ENCODE peak calls at places on chromosomes 13 and 19, in seven cellular contexts. N, C, Z, E, D, O and T are unnamed samples.

GRCh38 chr13:43237616-43238015 is 214.2 kb downstream of the DNAJC15 start:
- DNase-seq in N (no peak), E (peak; percentile 61), C (no peak), Z (no peak), D (no peak), O (no peak), T (no peak)

GRCh38 chr19:39705578-39706188 is 1.4 kb downstream of the LGALS14 start:
- DNase-seq in O (no peak), N (no peak), E (no peak), D (no peak), Z (no peak), C (no peak), T (no peak)

GRCh38 chr13:106520205-106521004 is 15.1 kb downstream of the EFNB2 start:
- DNase-seq in Z (peak; percentile 16), C (no peak), N (no peak), D (no peak), O (no peak), E (peak; percentile 77), T (no peak)

GRCh38 chr13:100506600-100507422 is 81.8 kb downstream of the GGACT start:
- DNase-seq in N (no peak), C (no peak), Z (no peak), D (no peak), O (no peak), E (no peak), T (no peak)

GRCh38 chr19:10976200-10976892 is 15.5 kb downstream of the SMARCA4 start:
- DNase-seq in N (no peak), D (no peak), E (no peak), Z (no peak), C (no peak), O (no peak), T (no peak)

GRCh38 chr13:20567881-20568528 is 1.0 kb downstream of the IFT88 start:
- DNase-seq in D (no peak), E (no peak), O (no peak), N (no peak), Z (peak; percentile 6), C (no peak), T (no peak)

GRCh38 chr13:30504081-30504480 is 38.3 kb upstream of the HMGB1 start:
- DNase-seq in C (no peak), Z (no peak), E (peak; percentile 48), D (no peak), N (no peak), O (no peak), T (no peak)

GRCh38 chr13:99356216-99357089 is 49.3 kb upstream of the GPR183 start:
- DNase-seq in N (no peak), O (no peak), C (no peak), E (peak; percentile 87), Z (no peak), D (no peak), T (no peak)

GRCh38 chr13:97521726-97522125 is 87.8 kb downstream of the RAP2A start:
- DNase-seq in D (no peak), C (no peak), Z (no peak), N (no peak), O (no peak), E (no peak), T (no peak)

GRCh38 chr19:1860133-1860775 is 3.1 kb downstream of the KLF16 start:
- DNase-seq in E (peak; percentile 79), Z (no peak), D (no peak), O (no peak), C (peak; percentile 89), N (no peak), T (no peak)

GRCh38 chr13:114296902-114297301 is 15.5 kb downstream of the UPF3A start:
- DNase-seq in N (no peak), E (no peak), C (no peak), Z (no peak), O (no peak), D (no peak), T (no peak)

GRCh38 chr19:51320258-51320657 is 8.8 kb downstream of the IGLON5 start:
- DNase-seq in N (no peak), O (no peak), Z (no peak), E (no peak), C (no peak), D (no peak), T (no peak)

GRCh38 chr19:4636151-4636717 is 3.1 kb upstream of the TNFAIP8L1 start:
- DNase-seq in E (peak; percentile 41), N (peak; percentile 86), C (peak; percentile 60), O (no peak), Z (peak; percentile 77), D (no peak), T (peak; percentile 74)
- H3K27ac ChIP-seq in E (no peak overlapping the region), N (no peak overlapping the region), C (no peak overlapping the region), O (no peak overlapping the region), Z (no peak overlapping the region), D (no peak overlapping the region), T (peak overlapping the region; percentile 56)

DNA sequence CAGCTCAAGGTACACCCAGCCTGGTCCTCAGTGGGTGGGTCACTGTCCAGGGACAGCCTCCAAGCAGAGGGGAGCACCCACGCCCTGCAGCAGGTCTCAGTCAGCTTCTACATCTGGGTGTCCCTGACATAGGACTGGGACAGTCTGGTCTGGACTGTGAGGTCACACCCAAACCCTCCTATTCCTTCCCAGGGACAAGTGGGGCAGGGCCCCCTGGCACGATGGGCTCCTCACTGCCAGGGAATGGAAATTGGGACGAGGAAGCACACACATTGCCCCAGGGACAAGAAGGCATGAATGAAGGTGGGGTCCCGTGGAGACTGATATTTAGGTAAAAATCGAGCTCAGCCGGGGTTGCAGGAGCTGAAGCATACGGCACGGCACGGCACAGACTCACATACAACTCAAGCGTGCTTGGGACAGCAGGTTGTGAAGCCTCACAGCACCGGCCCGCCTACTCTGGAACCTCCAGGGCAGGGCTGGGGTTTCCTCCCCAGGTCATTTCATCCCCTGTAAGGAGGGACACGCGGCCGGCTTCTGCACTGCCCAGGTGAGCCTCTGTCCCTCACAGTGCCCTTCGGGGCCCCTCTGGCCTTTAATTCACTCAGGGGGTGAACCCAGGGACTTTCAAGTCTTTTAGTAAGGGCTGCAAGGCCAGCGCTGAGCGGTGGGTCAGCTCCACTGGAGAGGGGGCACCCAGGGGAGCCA is 3.5 kb downstream of the PNMA8B start:
- DNase-seq in C (no peak), N (no peak), Z (no peak), O (no peak), E (no peak), D (no peak), T (no peak)
- H3K4me1 ChIP-seq in C (no peaks in the 10 kb centered on the region), N (peaks cover 5% of the 10 kb centered on the region), Z (no peaks in the 10 kb centered on the region), O (peaks cover 42% of the 10 kb centered on the region), E (peaks cover 7% of the 10 kb centered on the region), D (no peaks in the 10 kb centered on the region), T (peaks cover 50% of the 10 kb centered on the region)

GRCh38 chr13:110374644-110375370 is 67.7 kb downstream of the COL4A2 start:
- DNase-seq in Z (no peak), O (no peak), C (peak; percentile 45), D (no peak), E (no peak), N (no peak), T (no peak)

GRCh38 chr13:110372676-110373075 is 65.6 kb downstream of the COL4A2 start:
- DNase-seq in Z (no peak), C (no peak), N (no peak), E (no peak), D (no peak), O (no peak), T (no peak)

GRCh38 chr13:110373617-110374016 is 66.5 kb downstream of the COL4A2 start:
- DNase-seq in C (no peak), D (no peak), E (no peak), Z (no peak), N (no peak), O (no peak), T (no peak)

GRCh38 chr13:110369400-110369799 is 62.3 kb downstream of the COL4A2 start:
- DNase-seq in E (no peak), C (no peak), Z (no peak), N (no peak), O (no peak), D (no peak), T (no peak)

GRCh38 chr13:110371550-110372465 is 64.7 kb downstream of the COL4A2 start:
- DNase-seq in D (no peak), Z (no peak), O (no peak), E (no peak), C (no peak), N (no peak), T (no peak)
- H3K27ac ChIP-seq in D (no peak overlapping the region), Z (no peak overlapping the region), O (peak overlapping the region; percentile 81), E (no peak overlapping the region), C (no peak overlapping the region), N (no peak overlapping the region), T (peak overlapping the region; percentile 71)

DNA sequence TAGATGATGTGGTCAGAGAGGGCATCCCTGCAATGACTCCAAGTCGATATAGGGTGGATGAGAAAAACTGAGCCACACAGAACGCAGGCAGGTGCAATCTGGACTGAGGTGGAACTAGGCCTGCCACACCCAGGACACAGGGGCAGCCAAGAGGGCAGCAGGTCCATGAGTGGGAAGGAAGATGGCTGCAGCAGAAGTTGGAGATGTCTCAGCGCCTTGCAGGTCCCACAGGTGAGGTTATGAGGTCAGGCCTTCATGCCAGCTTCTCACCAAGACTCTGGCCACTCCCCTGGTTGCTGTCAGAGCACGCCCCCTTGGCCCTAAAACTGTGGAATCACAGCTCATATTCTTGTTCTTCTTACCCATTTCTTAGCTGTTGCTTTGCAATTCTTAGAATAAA is 147.7 kb upstream of the VSTM2B start:
- DNase-seq in D (no peak), Z (no peak), N (no peak), E (no peak), O (peak; percentile 12), C (no peak), T (no peak)
- H3K4me1 ChIP-seq in D (no peaks in the 10 kb centered on the region), Z (no peaks in the 10 kb centered on the region), N (no peaks in the 10 kb centered on the region), E (no peaks in the 10 kb centered on the region), O (no peaks in the 10 kb centered on the region), C (no peaks in the 10 kb centered on the region), T (no peaks in the 10 kb centered on the region)